ENCODE peak calls at places on chromosomes 1 and 21, in six cellular contexts. One of them, this sample, is unnamed. For H3K36me3, the result is how much of the 10 kb centered on the place peaks cover.

GRCh38 chr1:237045278-237046016 is 3.5 kb downstream of the RYR2 start:
- DNase-seq in heart right ventricle: no peak
- DNase-seq in aorta: no peak
- DNase-seq in tibial artery: no peak
- DNase-seq in uterus: no peak
- DNase-seq in psoas muscle: no peak
- DNase-seq in this sample: no peak

GRCh38 chr1:184480711-184481110 is 93.9 kb downstream of the C1orf21 start:
- DNase-seq in heart right ventricle: no peak
- DNase-seq in aorta: no peak
- DNase-seq in tibial artery: no peak
- DNase-seq in uterus: no peak
- DNase-seq in psoas muscle: no peak
- DNase-seq in this sample: no peak

GRCh38 chr1:32447469-32448185 is 17.2 kb upstream of the ZBTB8B start:
- DNase-seq in heart right ventricle: no peak
- DNase-seq in aorta: no peak
- DNase-seq in tibial artery: no peak
- DNase-seq in uterus: peak
- DNase-seq in psoas muscle: no peak
- DNase-seq in this sample: no peak

GRCh38 chr1:92992066-92992465 is 30.8 kb upstream of the DIPK1A start:
- DNase-seq in heart right ventricle: no peak
- DNase-seq in aorta: no peak
- DNase-seq in tibial artery: no peak
- DNase-seq in uterus: no peak
- DNase-seq in psoas muscle: no peak
- DNase-seq in this sample: no peak

GRCh38 chr1:60367522-60367921 is 294.0 kb upstream of the C1orf87 start:
- DNase-seq in heart right ventricle: no peak
- DNase-seq in aorta: no peak
- DNase-seq in tibial artery: no peak
- DNase-seq in uterus: no peak
- DNase-seq in psoas muscle: no peak
- DNase-seq in this sample: no peak

GRCh38 chr1:203316626-203317093 is 11.3 kb downstream of the BTG2 start:
- DNase-seq in heart right ventricle: no peak
- DNase-seq in aorta: no peak
- DNase-seq in tibial artery: no peak
- DNase-seq in uterus: no peak
- DNase-seq in psoas muscle: no peak
- DNase-seq in this sample: no peak

GRCh38 chr1:6507461-6507911 is 16.0 kb upstream of the PLEKHG5 start:
- DNase-seq in heart right ventricle: no peak
- DNase-seq in aorta: no peak
- DNase-seq in tibial artery: no peak
- DNase-seq in uterus: no peak
- DNase-seq in psoas muscle: no peak
- DNase-seq in this sample: no peak

GRCh38 chr21:42083361-42083690 is 12.2 kb downstream of the UMODL1 start:
- DNase-seq in heart right ventricle: no peak
- DNase-seq in aorta: no peak
- DNase-seq in tibial artery: no peak
- DNase-seq in uterus: no peak
- DNase-seq in psoas muscle: no peak
- DNase-seq in this sample: no peak

GRCh38 chr1:117365350-117366280 is 1.6 kb upstream of the MAN1A2 start:
- DNase-seq in heart right ventricle: no peak
- DNase-seq in aorta: no peak
- DNase-seq in tibial artery: no peak
- DNase-seq in uterus: no peak
- DNase-seq in psoas muscle: no peak
- DNase-seq in this sample: no peak

GRCh38 chr1:19047373-19047772 is 90.9 kb upstream of the IFFO2 start:
- DNase-seq in heart right ventricle: no peak
- DNase-seq in aorta: peak
- DNase-seq in tibial artery: no peak
- DNase-seq in uterus: no peak
- DNase-seq in psoas muscle: no peak
- DNase-seq in this sample: no peak

GRCh38 chr1:107547363-107548155 is 406.7 kb downstream of the NTNG1 start:
- DNase-seq in heart right ventricle: no peak
- DNase-seq in aorta: no peak
- DNase-seq in tibial artery: no peak
- DNase-seq in uterus: no peak
- DNase-seq in psoas muscle: no peak
- DNase-seq in this sample: no peak

GRCh38 chr1:64699327-64699726 is 45.5 kb upstream of the RAVER2 start:
- DNase-seq in heart right ventricle: no peak
- DNase-seq in aorta: no peak
- DNase-seq in tibial artery: no peak
- DNase-seq in uterus: no peak
- DNase-seq in psoas muscle: no peak
- DNase-seq in this sample: no peak

GRCh38 chr1:231806623-231807470 is 180.3 kb downstream of the DISC1 start:
- DNase-seq in heart right ventricle: no peak
- DNase-seq in aorta: peak
- DNase-seq in tibial artery: no peak
- DNase-seq in uterus: no peak
- DNase-seq in psoas muscle: peak
- DNase-seq in this sample: peak

GRCh38 chr1:160354388-160354985 is 11.3 kb downstream of the NCSTN start:
- DNase-seq in heart right ventricle: no peak
- DNase-seq in aorta: peak
- DNase-seq in tibial artery: no peak
- DNase-seq in uterus: no peak
- DNase-seq in psoas muscle: no peak
- DNase-seq in this sample: no peak
- H3K36me3 ChIP-seq in heart right ventricle: half or more
- H3K36me3 ChIP-seq in aorta: under half
- H3K36me3 ChIP-seq in tibial artery: half or more
- H3K36me3 ChIP-seq in uterus: under half
- H3K36me3 ChIP-seq in psoas muscle: half or more
- H3K36me3 ChIP-seq in this sample: under half

DNA sequence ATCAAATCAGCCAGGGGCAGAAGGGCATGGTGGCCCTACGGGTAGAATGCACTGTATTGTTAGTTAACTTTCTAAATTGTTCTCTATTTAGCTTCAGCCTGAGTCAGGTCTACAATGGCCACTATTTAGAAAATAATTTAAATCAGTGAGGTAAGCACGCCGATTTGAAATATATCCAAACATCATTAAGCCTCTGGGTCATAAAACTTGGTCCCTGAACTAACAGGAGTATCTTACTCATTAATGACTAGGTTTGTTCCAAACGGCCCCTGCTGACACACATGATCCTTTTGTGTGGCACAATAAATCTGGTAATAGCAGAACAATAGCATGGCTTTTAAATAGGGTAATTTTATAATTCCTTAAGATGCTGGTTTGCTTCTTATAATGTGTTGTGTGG is 48.4 kb downstream of the STX6 start:
- DNase-seq in heart right ventricle: no peak
- DNase-seq in aorta: no peak
- DNase-seq in tibial artery: no peak
- DNase-seq in uterus: no peak
- DNase-seq in psoas muscle: no peak
- DNase-seq in this sample: no peak
- H3K36me3 ChIP-seq in heart right ventricle: under half
- H3K36me3 ChIP-seq in aorta: under half
- H3K36me3 ChIP-seq in tibial artery: half or more
- H3K36me3 ChIP-seq in uterus: under half
- H3K36me3 ChIP-seq in psoas muscle: half or more
- H3K36me3 ChIP-seq in this sample: under half

GRCh38 chr1:37514350-37515184 is at the start of gene MEAF6:
- DNase-seq in heart right ventricle: peak
- DNase-seq in aorta: peak
- DNase-seq in tibial artery: peak
- DNase-seq in uterus: peak
- DNase-seq in psoas muscle: peak
- DNase-seq in this sample: peak

GRCh38 chr1:37506740-37507139 is 7.8 kb downstream of the MEAF6 start:
- DNase-seq in heart right ventricle: no peak
- DNase-seq in aorta: no peak
- DNase-seq in tibial artery: no peak
- DNase-seq in uterus: no peak
- DNase-seq in psoas muscle: no peak
- DNase-seq in this sample: no peak

GRCh38 chr1:37513795-37514349 is 694 bp downstream of the MEAF6 start:
- DNase-seq in heart right ventricle: no peak
- DNase-seq in aorta: no peak
- DNase-seq in tibial artery: no peak
- DNase-seq in uterus: peak
- DNase-seq in psoas muscle: no peak
- DNase-seq in this sample: no peak

GRCh38 chr1:37509181-37509580 is 5.4 kb downstream of the MEAF6 start:
- DNase-seq in heart right ventricle: no peak
- DNase-seq in aorta: no peak
- DNase-seq in tibial artery: no peak
- DNase-seq in uterus: no peak
- DNase-seq in psoas muscle: no peak
- DNase-seq in this sample: no peak
- H3K36me3 ChIP-seq in heart right ventricle: under half
- H3K36me3 ChIP-seq in aorta: under half
- H3K36me3 ChIP-seq in tibial artery: under half
- H3K36me3 ChIP-seq in uterus: under half
- H3K36me3 ChIP-seq in psoas muscle: half or more
- H3K36me3 ChIP-seq in this sample: under half

DNA sequence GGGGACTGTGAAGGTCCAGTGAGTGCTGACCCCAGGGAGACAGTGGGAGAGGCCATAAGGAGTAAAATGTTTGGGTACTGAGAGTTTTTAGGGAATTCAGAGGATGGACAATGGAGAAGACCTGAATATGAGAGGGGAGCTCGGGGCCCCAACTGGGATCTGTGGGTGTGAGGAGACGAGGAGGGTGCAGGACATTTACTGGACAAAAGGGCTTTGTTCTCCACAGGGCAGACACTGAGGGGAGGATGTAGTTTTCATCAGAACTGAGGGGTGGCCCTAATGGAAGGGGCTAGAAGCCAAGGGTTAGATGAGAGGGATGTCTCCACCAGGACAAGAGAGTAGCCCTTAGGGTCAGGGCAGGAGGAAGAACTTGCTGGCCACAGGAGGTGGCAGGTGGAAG is 30.0 kb downstream of the TMCC2 start:
- DNase-seq in heart right ventricle: no peak
- DNase-seq in aorta: no peak
- DNase-seq in tibial artery: no peak
- DNase-seq in uterus: no peak
- DNase-seq in psoas muscle: no peak
- DNase-seq in this sample: no peak
- H3K36me3 ChIP-seq in heart right ventricle: under half
- H3K36me3 ChIP-seq in aorta: under half
- H3K36me3 ChIP-seq in tibial artery: under half
- H3K36me3 ChIP-seq in uterus: under half
- H3K36me3 ChIP-seq in psoas muscle: under half
- H3K36me3 ChIP-seq in this sample: under half

GRCh38 chr1:39452540-39452939 is 38.9 kb upstream of the BMP8A start:
- DNase-seq in heart right ventricle: peak
- DNase-seq in aorta: no peak
- DNase-seq in tibial artery: no peak
- DNase-seq in uterus: no peak
- DNase-seq in psoas muscle: no peak
- DNase-seq in this sample: no peak
- H3K36me3 ChIP-seq in heart right ventricle: half or more
- H3K36me3 ChIP-seq in aorta: under half
- H3K36me3 ChIP-seq in tibial artery: half or more
- H3K36me3 ChIP-seq in uterus: under half
- H3K36me3 ChIP-seq in psoas muscle: half or more
- H3K36me3 ChIP-seq in this sample: half or more

GRCh38 chr1:1544544-1544943 is 4.1 kb upstream of the TMEM240 start:
- DNase-seq in heart right ventricle: no peak
- DNase-seq in aorta: no peak
- DNase-seq in tibial artery: no peak
- DNase-seq in uterus: no peak
- DNase-seq in psoas muscle: no peak
- DNase-seq in this sample: no peak

GRCh38 chr1:1547476-1547875 is 7.1 kb upstream of the TMEM240 start:
- DNase-seq in heart right ventricle: no peak
- DNase-seq in aorta: no peak
- DNase-seq in tibial artery: no peak
- DNase-seq in uterus: no peak
- DNase-seq in psoas muscle: no peak
- DNase-seq in this sample: no peak

GRCh38 chr1:1548591-1548990 is 8.2 kb upstream of the TMEM240 start:
- DNase-seq in heart right ventricle: no peak
- DNase-seq in aorta: no peak
- DNase-seq in tibial artery: no peak
- DNase-seq in uterus: no peak
- DNase-seq in psoas muscle: no peak
- DNase-seq in this sample: no peak

GRCh38 chr1:1545946-1546737 is 5.7 kb upstream of the TMEM240 start:
- DNase-seq in heart right ventricle: no peak
- DNase-seq in aorta: no peak
- DNase-seq in tibial artery: no peak
- DNase-seq in uterus: no peak
- DNase-seq in psoas muscle: no peak
- DNase-seq in this sample: no peak

GRCh38 chr1:1547011-1547410 is 6.6 kb upstream of the TMEM240 start:
- DNase-seq in heart right ventricle: no peak
- DNase-seq in aorta: no peak
- DNase-seq in tibial artery: no peak
- DNase-seq in uterus: no peak
- DNase-seq in psoas muscle: no peak
- DNase-seq in this sample: no peak
- H3K36me3 ChIP-seq in heart right ventricle: under half
- H3K36me3 ChIP-seq in aorta: under half
- H3K36me3 ChIP-seq in tibial artery: under half
- H3K36me3 ChIP-seq in uterus: under half
- H3K36me3 ChIP-seq in psoas muscle: under half
- H3K36me3 ChIP-seq in this sample: under half

GRCh38 chr1:99482750-99483149 is 163.2 kb upstream of the PALMD start:
- DNase-seq in heart right ventricle: no peak
- DNase-seq in aorta: no peak
- DNase-seq in tibial artery: no peak
- DNase-seq in uterus: no peak
- DNase-seq in psoas muscle: no peak
- DNase-seq in this sample: no peak

GRCh38 chr1:99482286-99482685 is 163.6 kb upstream of the PALMD start:
- DNase-seq in heart right ventricle: no peak
- DNase-seq in aorta: no peak
- DNase-seq in tibial artery: no peak
- DNase-seq in uterus: no peak
- DNase-seq in psoas muscle: no peak
- DNase-seq in this sample: no peak

GRCh38 chr1:99475991-99476532 is 169.9 kb upstream of the PALMD start:
- DNase-seq in heart right ventricle: no peak
- DNase-seq in aorta: no peak
- DNase-seq in tibial artery: no peak
- DNase-seq in uterus: no peak
- DNase-seq in psoas muscle: no peak
- DNase-seq in this sample: no peak

DNA sequence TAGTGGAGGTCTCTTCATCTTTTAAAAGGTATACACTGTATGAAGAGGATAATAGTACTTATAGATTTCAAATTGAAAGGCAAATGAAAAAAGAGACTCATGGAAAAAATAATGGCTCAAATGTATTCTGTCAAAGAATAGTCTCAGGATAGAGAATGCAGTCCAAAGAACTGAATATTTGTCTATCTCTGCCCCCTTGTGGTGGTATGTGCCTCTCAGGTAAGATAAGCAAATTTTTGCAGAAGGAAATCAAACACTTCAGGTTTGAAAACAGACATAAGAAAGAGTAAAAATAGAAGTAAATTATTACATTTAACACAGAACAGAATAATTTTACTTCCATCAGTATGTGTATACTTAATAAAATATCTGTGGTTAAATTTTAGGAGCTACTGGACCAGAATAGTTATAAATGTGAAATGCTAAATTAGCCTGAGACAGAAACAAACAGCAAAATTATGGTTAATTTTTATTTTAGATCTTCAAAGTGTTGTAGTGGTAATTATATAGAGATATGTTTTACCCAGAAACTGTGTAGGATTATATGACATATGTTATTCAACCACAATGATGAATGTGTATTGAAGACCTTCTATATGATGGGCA is 164.4 kb upstream of the PALMD start:
- DNase-seq in heart right ventricle: peak
- DNase-seq in aorta: no peak
- DNase-seq in tibial artery: no peak
- DNase-seq in uterus: no peak
- DNase-seq in psoas muscle: no peak
- DNase-seq in this sample: peak
- H3K36me3 ChIP-seq in heart right ventricle: under half
- H3K36me3 ChIP-seq in aorta: under half
- H3K36me3 ChIP-seq in tibial artery: under half
- H3K36me3 ChIP-seq in uterus: under half
- H3K36me3 ChIP-seq in psoas muscle: under half
- H3K36me3 ChIP-seq in this sample: under half

This sample was measured in tibial nerve.